ENCODE peak calls at places on chromosomes 16 and 17, in six cellular contexts. K is right lobe of liver, B is sigmoid colon, J is heart left ventricle, W is IMR-90, N is uterus. S is an unnamed sample.

GRCh38 chr16:24764916-24765315 is 35.5 kb downstream of the TNRC6A start:
- DNase-seq in N (no peak), W (no peak), B (no peak), J (no peak), K (no peak), S (no peak)

GRCh38 chr17:79721993-79722671 is 8.6 kb upstream of the ENPP7 start:
- DNase-seq in N (no peak), K (no peak), J (no peak), B (no peak), W (no peak), S (no peak)

GRCh38 chr16:59046335-59046734 is 312.2 kb upstream of the GOT2 start:
- DNase-seq in B (no peak), J (no peak), K (no peak), N (no peak), W (peak; percentile 69), S (no peak)

GRCh38 chr16:8173111-8173644 is 417.1 kb downstream of the TMEM114 start:
- DNase-seq in N (peak; percentile 14), B (no peak), J (peak; percentile 55), W (peak; percentile 28), K (peak; percentile 78), S (no peak)

GRCh38 chr17:29180051-29180787 is at the start of gene MYO18A:
- DNase-seq in J (peak; percentile 84), W (peak; percentile 71), K (peak; percentile 83), B (peak; percentile 87), N (peak; percentile 81), S (no peak)

GRCh38 chr17:45584092-45585036 is 93.8 kb upstream of the PLEKHM1 start:
- DNase-seq in K (peak; percentile 71), B (peak; percentile 77), J (peak; percentile 51), W (peak; percentile 36), N (peak; percentile 54), S (no peak)

GRCh38 chr16:50282010-50282538 is 15.7 kb downstream of the ADCY7 start:
- DNase-seq in J (peak; percentile 81), N (no peak), W (no peak), K (peak; percentile 75), B (peak; percentile 82), S (no peak)

GRCh38 chr17:78883090-78883532 is 19.9 kb downstream of the CEP295NL start:
- DNase-seq in N (peak; percentile 80), W (peak; percentile 75), B (peak; percentile 90), K (peak; percentile 54), J (peak; percentile 76), S (no peak)

GRCh38 chr17:30226878-30227277 is 8.6 kb downstream of the SLC6A4 start:
- DNase-seq in K (no peak), B (no peak), N (no peak), W (no peak), J (no peak), S (no peak)

GRCh38 chr17:20997711-20998570 is 44.9 kb downstream of the USP22 start:
- DNase-seq in J (no peak), K (no peak), W (no peak), N (no peak), B (peak; percentile 59), S (no peak)

GRCh38 chr17:1561420-1562177 is 993 bp downstream of the PITPNA start:
- DNase-seq in W (no peak), J (no peak), K (peak; percentile 54), B (no peak), N (no peak), S (no peak)

GRCh38 chr16:10749680-10750035 is 6.0 kb downstream of the NUBP1 start:
- DNase-seq in B (no peak), J (no peak), W (peak; percentile 55), N (no peak), K (no peak), S (no peak)

GRCh38 chr17:38613981-38614779 is 8.4 kb upstream of the SRCIN1 start:
- DNase-seq in W (no peak), N (no peak), B (peak; percentile 42), J (no peak), K (no peak), S (no peak)

GRCh38 chr17:7856081-7856791 is 1.1 kb downstream of the NAA38 start:
- DNase-seq in W (no peak), K (peak; percentile 70), N (peak; percentile 62), J (peak; percentile 86), B (peak; percentile 83), S (peak; percentile 93)

GRCh38 chr17:10622610-10623485 is 34.3 kb downstream of the MYH3 start:
- DNase-seq in W (no peak), B (no peak), K (no peak), N (no peak), J (no peak), S (no peak)

GRCh38 chr17:3915642-3916012 is 638 bp downstream of the P2RX1 start:
- DNase-seq in N (no peak), K (no peak), J (no peak), W (no peak), B (no peak), S (no peak)

GRCh38 chr16:68884867-68885266 is 41.5 kb downstream of the TANGO6 start:
- DNase-seq in N (no peak), W (no peak), K (no peak), B (no peak), J (no peak), S (no peak)

GRCh38 chr17:57874434-57875108 is 24.7 kb upstream of the MRPS23 start:
- DNase-seq in N (peak; percentile 83), B (peak; percentile 89), K (peak; percentile 52), W (peak; percentile 95), J (peak; percentile 90), S (no peak)

GRCh38 chr16:81478876-81479496 is 34.4 kb downstream of the CMIP start:
- DNase-seq in N (no peak), K (peak; percentile 68), B (no peak), J (peak; percentile 71), W (no peak), S (no peak)

GRCh38 chr16:14475370-14476139 is 154.5 kb downstream of the PARN start:
- DNase-seq in J (no peak), K (peak; percentile 36), W (peak; percentile 24), N (no peak), B (no peak), S (no peak)

GRCh38 chr17:69335018-69335417 is 8.1 kb upstream of the ABCA5 start:
- DNase-seq in J (no peak), W (peak; percentile 60), K (no peak), N (no peak), B (no peak), S (no peak)

GRCh38 chr17:142102-142661 is 4.8 kb downstream of the SCGB1C2 start:
- DNase-seq in J (peak; percentile 15), B (peak; percentile 61), W (peak; percentile 9), N (no peak), K (peak; percentile 16), S (no peak)

GRCh38 chr16:58649707-58650106 is 20.1 kb upstream of the CNOT1 start:
- DNase-seq in W (no peak), B (no peak), N (no peak), K (no peak), J (no peak), S (no peak)

GRCh38 chr17:27667656-27668487 is 36.9 kb downstream of the LGALS9 start:
- DNase-seq in J (no peak), K (no peak), W (no peak), N (no peak), B (no peak), S (no peak)

GRCh38 chr17:60817187-60817586 is 139.5 kb downstream of the BCAS3 start:
- DNase-seq in N (no peak), J (no peak), W (peak; percentile 94), B (no peak), K (no peak), S (no peak)

GRCh38 chr17:66076546-66077190 is 115.3 kb downstream of the CEP112 start:
- DNase-seq in W (no peak), K (no peak), N (no peak), J (peak; percentile 37), B (no peak), S (no peak)

GRCh38 chr17:73205326-73205980 is 12.6 kb downstream of the COG1 start:
- DNase-seq in K (no peak), B (no peak), N (no peak), J (no peak), W (no peak), S (no peak)

GRCh38 chr17:82978765-82979349 is 100.6 kb upstream of the METRNL start:
- DNase-seq in B (no peak), J (no peak), K (no peak), N (no peak), W (no peak), S (no peak)

GRCh38 chr17:82981141-82981540 is 98.3 kb upstream of the METRNL start:
- DNase-seq in W (no peak), N (no peak), B (no peak), J (no peak), K (no peak), S (peak; percentile 70)

GRCh38 chr17:82978354-82978753 is 101.1 kb upstream of the METRNL start:
- DNase-seq in B (no peak), W (no peak), K (no peak), J (no peak), N (no peak), S (no peak)

GRCh38 chr17:82980632-82981031 is 98.8 kb upstream of the METRNL start:
- DNase-seq in J (no peak), W (no peak), B (no peak), N (no peak), K (no peak), S (no peak)

GRCh38 chr17:82979718-82980117 is 99.7 kb upstream of the METRNL start:
- DNase-seq in J (no peak), N (no peak), K (no peak), B (no peak), W (no peak), S (no peak)
- H3K4me3 ChIP-seq in J (no peak overlapping the region), N (no peak overlapping the region), K (no peak overlapping the region), B (no peak overlapping the region), W (no peak overlapping the region), S (no peak overlapping the region)

GRCh38 chr17:40322417-40323315 is 13.7 kb downstream of the RARA start:
- DNase-seq in W (peak; percentile 81), J (peak; percentile 84), N (peak; percentile 73), B (peak; percentile 87), K (peak; percentile 60), S (no peak)
- TF ChIP-seq POLR2A in W (peak; percentile 83), J (no peak), N (no peak), B (no peak), K (no peak), S (no peak)

GRCh38 chr16:66429290-66429962 is 2.3 kb downstream of the BEAN1 start:
- DNase-seq in K (no peak), B (no peak), W (no peak), J (no peak), N (no peak), S (no peak)
- TF ChIP-seq CTCF in K (no peak), B (no peak), W (no peak), J (no peak), N (no peak), S (no peak)

GRCh38 chr16:4570086-4570485 is 13.9 kb downstream of the C16orf96 start:
- DNase-seq in N (no peak), W (no peak), K (no peak), J (no peak), B (no peak), S (no peak)

GRCh38 chr16:4570688-4571321 is 14.7 kb downstream of the C16orf96 start:
- DNase-seq in J (no peak), B (no peak), N (no peak), K (no peak), W (no peak), S (no peak)

GRCh38 chr16:4576008-4576407 is 19.9 kb downstream of the C16orf96 start:
- DNase-seq in W (no peak), J (no peak), K (no peak), B (no peak), N (no peak), S (no peak)

GRCh38 chr16:4574919-4575705 is 19.0 kb downstream of the C16orf96 start:
- DNase-seq in W (no peak), K (no peak), J (no peak), N (no peak), B (no peak), S (no peak)

GRCh38 chr16:4572715-4573114 is 16.6 kb downstream of the C16orf96 start:
- DNase-seq in W (no peak), B (peak; percentile 85), N (peak; percentile 39), J (no peak), K (no peak), S (no peak)
- H3K4me3 ChIP-seq in W (no peak overlapping the region), B (no peak overlapping the region), N (no peak overlapping the region), J (no peak overlapping the region), K (no peak overlapping the region), S (no peak overlapping the region)